ENCODE peak calls at places on chromosomes 4 and X, in four cellular contexts. U is AG09319, J is foreskin fibroblast, S is HFF-Myc. Y is an unnamed sample.

GRCh38 chrX:68686684-68687045 is 39.2 kb downstream of the STARD8 start:
- DNase-seq in S (no peak), U (no peak), J (peak), Y (no peak)

GRCh38 chr4:151192556-151193235 is 84.3 kb upstream of the PRSS48 start:
- DNase-seq in S (no peak), U (no peak), J (no peak), Y (no peak)

GRCh38 chr4:142016031-142016430 is 379.6 kb downstream of the IL15 start:
- DNase-seq in U (no peak), J (no peak), S (no peak), Y (no peak)

GRCh38 chrX:148784859-148785655 is 284.6 kb downstream of the AFF2 start:
- DNase-seq in S (no peak), U (no peak), J (no peak), Y (no peak)

GRCh38 chr4:124188601-124189000 is 523.9 kb downstream of the ANKRD50 start:
- DNase-seq in S (no peak), J (no peak), U (no peak), Y (no peak)

GRCh38 chrX:101764538-101764937 is 104.9 kb upstream of the ARMCX2 start:
- DNase-seq in S (no peak), U (no peak), J (peak), Y (no peak)

GRCh38 chr4:107863850-107864371 is 39.2 kb downstream of the SGMS2 start:
- DNase-seq in S (no peak), J (peak), U (no peak), Y (no peak)

GRCh38 chr4:60934896-60935295 is 265.2 kb upstream of the ADGRL3 start:
- DNase-seq in U (no peak), S (no peak), J (no peak), Y (no peak)

GRCh38 chrX:10725071-10725470 is 104.7 kb upstream of the MID1 start:
- DNase-seq in J (no peak), S (no peak), U (no peak), Y (no peak)

GRCh38 chrX:2430265-2430825 is 70.4 kb downstream of the DHRSX start:
- DNase-seq in S (no peak), J (peak), U (no peak), Y (no peak)

GRCh38 chrX:47283015-47283771 is 50.4 kb downstream of the USP11 start:
- DNase-seq in S (peak), J (peak), U (no peak), Y (no peak)

GRCh38 chrX:153400146-153401132 is 711 bp downstream of the PNMA6E start:
- DNase-seq in U (no peak), S (no peak), J (no peak), Y (no peak)

GRCh38 chrX:22090181-22090580 is 58.1 kb downstream of the PHEX start:
- DNase-seq in U (no peak), J (peak), S (no peak), Y (no peak)

GRCh38 chrX:98067611-98068010 is 1183.9 kb downstream of the RPA4 start:
- DNase-seq in J (peak), U (no peak), S (no peak), Y (no peak)

GRCh38 chr4:58163172-58163571 is 1053.0 kb upstream of the IGFBP7 start:
- DNase-seq in S (no peak), J (no peak), U (no peak), Y (no peak)

GRCh38 chr4:41709844-41710481 is 38.6 kb downstream of the PHOX2B start:
- DNase-seq in S (peak), U (no peak), J (peak), Y (no peak)

GRCh38 chrX:155864655-155865054 is 16.5 kb upstream of the VAMP7 start:
- DNase-seq in J (no peak), S (no peak), U (no peak), Y (no peak)

GRCh38 chrX:136866337-136867095 is 14.0 kb downstream of the RBMX start:
- DNase-seq in U (no peak), J (no peak), S (no peak), Y (no peak)

GRCh38 chr4:33400504-33400903 is 2680.3 kb downstream of the PCDH7 start:
- DNase-seq in U (no peak), S (no peak), J (no peak), Y (no peak)

GRCh38 chr4:8854866-8855265 is 16.8 kb downstream of the HMX1 start:
- DNase-seq in S (peak), J (peak), U (no peak), Y (no peak)

GRCh38 chr4:104859601-104860000 is 287.1 kb upstream of the TET2 start:
- DNase-seq in S (no peak), J (no peak), U (no peak), Y (no peak)

GRCh38 chrX:11137543-11138139 is 26.5 kb downstream of the HCCS start:
- DNase-seq in J (peak), S (peak), U (peak), Y (no peak)

GRCh38 chr4:184343400-184344177 is 125.9 kb upstream of the ENPP6 start:
- DNase-seq in S (peak), J (peak), U (peak), Y (peak)

GRCh38 chr4:166680801-166681200 is 553.5 kb downstream of the SPOCK3 start:
- DNase-seq in U (no peak), S (no peak), J (no peak), Y (no peak)

GRCh38 chr4:40550900-40551546 is 78.6 kb downstream of the RBM47 start:
- DNase-seq in U (peak), J (peak), S (no peak), Y (no peak)

GRCh38 chrX:37998586-37999267 is 7.6 kb upstream of the SYTL5 start:
- DNase-seq in J (peak), U (no peak), S (no peak), Y (no peak)

GRCh38 chr4:58138786-58139185 is 1028.6 kb upstream of the IGFBP7 start:
- DNase-seq in U (no peak), J (no peak), S (no peak), Y (no peak)

GRCh38 chr4:101527186-101527585 is 179.9 kb upstream of the PPP3CA start:
- DNase-seq in U (no peak), S (no peak), J (no peak), Y (no peak)

GRCh38 chr4:89549907-89550306 is 242.3 kb upstream of the GPRIN3 start:
- DNase-seq in J (peak), S (peak), U (peak), Y (no peak)

GRCh38 chrX:31563792-31564191 is 492.0 kb upstream of the FTHL17 start:
- DNase-seq in S (no peak), U (no peak), J (no peak), Y (no peak)

GRCh38 chr4:39621582-39621981 is 17.1 kb downstream of the SMIM14 start:
- DNase-seq in J (peak), S (no peak), U (no peak), Y (no peak)

GRCh38 chr4:86870442-86871069 is 21.4 kb upstream of the SLC10A6 start:
- DNase-seq in U (no peak), J (no peak), S (no peak), Y (no peak)

DNA sequence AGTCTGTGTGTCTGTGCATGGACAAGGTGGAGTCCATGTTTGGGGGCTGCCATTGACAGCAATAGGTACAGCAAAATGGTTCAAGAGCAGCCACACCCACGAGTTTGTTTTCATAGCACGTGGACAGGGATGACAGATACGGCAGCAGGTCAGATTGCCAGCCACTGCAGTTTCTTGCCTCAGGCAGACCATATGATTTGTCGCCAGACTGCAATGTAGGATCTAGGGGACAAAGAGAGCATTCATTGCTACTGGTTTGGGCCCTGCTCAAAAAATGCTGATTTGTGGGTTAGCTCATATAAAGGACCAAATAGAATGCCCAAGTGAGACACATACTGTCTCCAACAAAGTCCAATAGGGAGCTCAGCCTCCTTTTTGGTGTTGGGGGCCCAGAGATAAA is 90.0 kb downstream of the CEP135 start:
- DNase-seq in S (no peak), U (no peak), J (no peak), Y (no peak)
- TF ChIP-seq CTCF in S (no peak), U (no peak), J (no peak), Y (no peak)

DNA sequence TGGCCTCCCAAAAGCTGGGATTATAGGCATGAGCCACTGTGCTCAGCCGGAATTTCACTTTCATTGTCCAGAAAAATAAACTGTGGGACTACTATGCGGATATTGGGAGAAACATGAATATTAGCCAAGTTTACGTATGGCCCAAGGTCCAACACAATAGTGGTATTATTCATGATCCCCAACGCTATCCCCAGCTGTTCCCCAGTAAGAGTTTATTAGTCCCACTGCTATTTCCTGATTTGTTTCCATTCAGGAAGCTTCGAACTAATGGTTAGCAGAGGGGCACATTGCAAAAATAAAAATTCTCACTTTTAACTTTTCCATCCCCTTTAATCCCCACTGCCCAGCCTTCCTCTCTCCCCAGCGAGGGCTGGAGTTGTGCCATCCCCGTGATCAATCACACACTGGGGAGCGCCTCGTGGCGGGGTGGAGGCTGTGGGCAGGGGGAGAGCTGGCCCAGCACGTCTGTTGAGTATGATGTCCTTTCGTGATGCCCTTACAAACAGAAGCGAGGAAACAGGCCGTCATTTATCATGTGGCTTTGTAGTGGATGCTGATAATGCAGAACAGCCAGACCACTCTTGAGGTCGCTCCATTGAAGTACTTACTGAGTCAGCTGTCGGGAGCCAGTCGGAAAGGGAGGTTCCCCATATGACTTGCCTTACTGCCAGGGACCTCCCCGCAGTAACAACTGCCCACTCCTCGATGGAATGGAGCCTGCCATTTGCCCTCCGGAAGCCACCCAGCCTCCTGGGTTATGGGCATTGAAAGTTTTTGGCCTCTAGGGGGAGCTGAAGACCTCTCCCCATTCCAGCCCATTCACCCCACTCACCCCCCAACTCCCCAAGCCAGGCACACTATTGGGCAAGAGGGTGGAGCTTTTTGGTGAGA is 117.0 kb downstream of the KDR start:
- DNase-seq in S (no peak), U (no peak), J (peak), Y (no peak)
- TF ChIP-seq CTCF in S (peak), U (peak), J (peak), Y (no peak)

DNA sequence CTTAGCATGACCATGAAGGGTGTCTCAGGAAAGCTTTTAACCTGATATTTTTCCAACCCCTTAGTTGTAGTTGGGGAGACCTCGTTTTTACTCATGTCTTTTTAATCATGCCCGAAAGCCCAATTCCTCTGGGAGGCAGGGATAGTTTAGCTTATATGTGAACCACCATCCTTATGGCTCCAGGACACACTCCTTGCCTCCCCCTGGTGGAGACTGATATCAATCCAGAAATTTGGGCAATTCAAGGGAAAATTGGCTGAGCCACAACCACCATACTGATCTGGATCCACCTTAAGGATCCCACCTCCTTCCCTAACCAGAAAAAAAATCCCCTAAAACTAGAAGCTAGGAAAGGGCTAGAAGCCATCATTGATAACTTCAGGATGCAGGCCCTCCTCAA is 13.4 kb upstream of the COL25A1 start:
- DNase-seq in U (no peak), S (no peak), J (peak), Y (no peak)
- TF ChIP-seq CTCF in U (peak), S (peak), J (peak), Y (peak)

DNA sequence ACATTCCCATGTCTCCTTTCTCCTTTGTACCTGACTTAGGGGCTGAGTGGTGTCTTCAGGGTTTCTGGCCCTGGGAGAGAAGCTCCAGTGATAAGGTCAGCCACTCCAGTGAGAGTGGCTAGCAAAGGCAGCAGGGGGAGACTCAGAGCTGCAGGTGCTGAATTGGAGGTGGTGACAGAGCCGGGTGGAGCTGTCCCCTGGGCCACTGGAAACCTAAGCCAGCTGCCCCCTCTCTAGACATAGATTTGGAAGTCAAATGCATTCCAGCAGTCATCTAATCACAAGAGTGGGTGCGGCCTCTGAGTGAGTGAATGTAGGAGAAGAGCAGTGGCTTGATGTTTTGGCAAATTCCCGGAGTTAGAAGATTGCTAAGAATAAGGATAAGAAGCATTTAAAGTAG is 28.5 kb downstream of the TRIM2 start:
- DNase-seq in U (no peak), S (no peak), J (peak), Y (no peak)
- TF ChIP-seq CTCF in U (peak), S (peak), J (peak), Y (peak)

GRCh38 chr4:1381944-1382541 is 24.2 kb downstream of the NKX1-1 start:
- DNase-seq in J (no peak), S (no peak), U (no peak), Y (no peak)

GRCh38 chr4:1380368-1381151 is 25.7 kb downstream of the NKX1-1 start:
- DNase-seq in J (no peak), S (no peak), U (no peak), Y (no peak)

GRCh38 chr4:1379351-1379781 is 26.9 kb downstream of the NKX1-1 start:
- DNase-seq in U (no peak), J (no peak), S (no peak), Y (no peak)

GRCh38 chr4:1379801-1380331 is 26.4 kb downstream of the NKX1-1 start:
- DNase-seq in J (no peak), S (no peak), U (no peak), Y (no peak)

DNA sequence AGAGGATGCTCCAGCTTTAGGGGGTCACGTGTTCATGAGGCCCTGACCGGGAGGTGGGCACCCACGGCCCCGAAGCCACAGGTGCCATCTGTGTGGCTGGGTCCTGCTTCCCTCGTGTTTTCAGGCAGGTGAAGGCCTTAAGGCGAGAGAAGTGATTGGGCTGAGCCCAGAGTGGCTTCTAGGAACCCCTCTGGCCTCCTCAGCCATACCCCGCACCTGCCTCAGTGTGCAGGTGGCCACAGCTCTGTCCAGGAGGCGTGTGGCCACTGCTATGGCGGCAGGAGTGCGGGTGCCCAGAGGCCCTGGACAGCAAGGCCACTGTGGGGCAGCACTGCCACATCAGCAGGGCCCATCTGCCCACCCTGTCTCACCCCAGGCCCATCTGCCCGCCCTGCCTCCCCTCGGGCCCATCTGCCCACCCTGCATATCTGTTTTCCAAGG is 25.0 kb downstream of the NKX1-1 start:
- DNase-seq in J (no peak), S (no peak), U (no peak), Y (no peak)
- TF ChIP-seq CTCF in J (no peak), S (no peak), U (no peak), Y (no peak)